ENCODE peak calls at places on chromosomes 13 and 19, in eight cellular contexts. L is Right ventricle myocardium inferior; I is CD4-positive, alpha-beta T cell; O is naive thymus-derived CD8-positive, alpha-beta T cell; T is activated B cell treated with CpG ODN at 0.5 μM for 24 hours; W is HepG2; P is A549; S is gastroesophageal sphincter. Y is an unnamed sample.

GRCh38 chr19:46841458-46842083 is 9.1 kb downstream of the AP2S1 start:
- ATAC-seq in L (peak; percentile 69), I (no peak), O (no peak), T (no peak), W (no peak), P (peak; percentile 52), S (peak; percentile 25), Y (no peak)

GRCh38 chr19:39307822-39308530 is 11.8 kb downstream of the IFNL1 start:
- ATAC-seq in L (no peak), I (no peak), O (no peak), T (no peak), W (no peak), P (no peak), S (peak; percentile 34), Y (no peak)

GRCh38 chr19:38250821-38251563 is 5.2 kb downstream of the PPP1R14A start:
- ATAC-seq in L (peak; percentile 64), I (no peak), O (no peak), T (no peak), W (peak; percentile 70), P (no peak), S (peak; percentile 65), Y (no peak)

GRCh38 chr19:51799311-51799997 is 4.5 kb downstream of the FPR3 start:
- ATAC-seq in L (peak; percentile 95), I (no peak), O (no peak), T (no peak), W (peak; percentile 54), P (no peak), S (peak; percentile 96), Y (no peak)

GRCh38 chr13:72651196-72651595 is 76.2 kb downstream of the MZT1 start:
- ATAC-seq in L (no peak), I (no peak), O (no peak), T (no peak), W (peak; percentile 81), P (no peak), S (no peak), Y (no peak)

GRCh38 chr19:28420731-28421550 is 792.0 kb downstream of the UQCRFS1 start:
- ATAC-seq in L (no peak), I (no peak), O (no peak), T (no peak), W (no peak), P (no peak), S (no peak), Y (no peak)

GRCh38 chr13:44664308-44664707 is 88.2 kb upstream of the TSC22D1 start:
- ATAC-seq in L (no peak), I (no peak), O (no peak), T (no peak), W (no peak), P (no peak), S (no peak), Y (no peak)

GRCh38 chr13:26326562-26326961 is 72.6 kb downstream of the CDK8 start:
- ATAC-seq in L (no peak), I (no peak), O (no peak), T (no peak), W (no peak), P (no peak), S (no peak), Y (no peak)

GRCh38 chr13:77338961-77339401 is 12.1 kb upstream of the MYCBP2 start:
- ATAC-seq in L (peak; percentile 64), I (no peak), O (no peak), T (peak; percentile 69), W (no peak), P (no peak), S (no peak), Y (peak; percentile 89)

GRCh38 chr13:57128909-57129308 is 11.8 kb upstream of the PRR20A start:
- ATAC-seq in L (no peak), I (no peak), O (no peak), T (no peak), W (no peak), P (no peak), S (no peak), Y (no peak)

GRCh38 chr19:8262431-8262830 is 45.7 kb downstream of the CD320 start:
- ATAC-seq in L (no peak), I (no peak), O (no peak), T (no peak), W (no peak), P (no peak), S (no peak), Y (no peak)

GRCh38 chr19:39951686-39952085 is 17.3 kb upstream of the FCGBP start:
- ATAC-seq in L (no peak), I (no peak), O (no peak), T (no peak), W (no peak), P (peak; percentile 95), S (no peak), Y (no peak)

GRCh38 chr19:38457690-38458405 is 24.4 kb downstream of the RYR1 start:
- ATAC-seq in L (no peak), I (no peak), O (no peak), T (no peak), W (no peak), P (peak; percentile 21), S (no peak), Y (peak; percentile 21)

GRCh38 chr19:46633130-46633529 is 2.9 kb downstream of the GNG8 start:
- ATAC-seq in L (no peak), I (no peak), O (no peak), T (no peak), W (no peak), P (no peak), S (no peak), Y (no peak)

GRCh38 chr19:35110974-35111373 is 4.6 kb upstream of the FXYD3 start:
- ATAC-seq in L (no peak), I (no peak), O (no peak), T (no peak), W (no peak), P (no peak), S (no peak), Y (no peak)

GRCh38 chr19:50416815-50417137 is 2.0 kb upstream of the SPIB start:
- ATAC-seq in L (no peak), I (no peak), O (no peak), T (no peak), W (no peak), P (no peak), S (no peak), Y (no peak)

GRCh38 chr13:35524192-35524591 is 47.7 kb upstream of the MAB21L1 start:
- ATAC-seq in L (peak; percentile 83), I (no peak), O (no peak), T (no peak), W (no peak), P (no peak), S (no peak), Y (no peak)

GRCh38 chr19:38920529-38921419 is 8.8 kb upstream of the CCER2 start:
- ATAC-seq in L (no peak), I (no peak), O (no peak), T (no peak), W (no peak), P (no peak), S (no peak), Y (no peak)

GRCh38 chr13:109724603-109725002 is 61.8 kb downstream of the IRS2 start:
- ATAC-seq in L (no peak), I (no peak), O (no peak), T (no peak), W (no peak), P (no peak), S (no peak), Y (no peak)

GRCh38 chr13:46553521-46553885 is 533 bp downstream of the LRCH1 start:
- ATAC-seq in L (peak; percentile 0), I (no peak), O (peak; percentile 1), T (peak; percentile 1), W (peak; percentile 30), P (peak; percentile 33), S (no peak), Y (peak; percentile 17)

GRCh38 chr13:68368922-68369321 is 1138.8 kb upstream of the PCDH9 start:
- ATAC-seq in L (no peak), I (no peak), O (no peak), T (no peak), W (no peak), P (no peak), S (no peak), Y (no peak)

GRCh38 chr13:40983725-40984669 is 35.1 kb downstream of the ELF1 start:
- ATAC-seq in L (no peak), I (no peak), O (no peak), T (peak; percentile 14), W (no peak), P (no peak), S (no peak), Y (no peak)

GRCh38 chr19:5075603-5076002 is 106.7 kb downstream of the KDM4B start:
- ATAC-seq in L (no peak), I (no peak), O (peak; percentile 72), T (no peak), W (no peak), P (no peak), S (no peak), Y (no peak)

GRCh38 chr13:112997188-112998135 is 28.4 kb downstream of the MCF2L start:
- ATAC-seq in L (no peak), I (no peak), O (no peak), T (no peak), W (no peak), P (no peak), S (peak; percentile 28), Y (no peak)

GRCh38 chr13:99307648-99308339 is 595 bp upstream of the GPR183 start:
- ATAC-seq in L (no peak), I (peak; percentile 35), O (peak; percentile 18), T (peak; percentile 57), W (no peak), P (peak; percentile 34), S (no peak), Y (peak; percentile 65)

GRCh38 chr19:34712606-34713261 is 21.3 kb upstream of the ZNF181 start:
- ATAC-seq in L (peak; percentile 52), I (peak; percentile 67), O (peak; percentile 65), T (peak; percentile 49), W (peak; percentile 86), P (peak; percentile 75), S (no peak), Y (peak; percentile 53)

GRCh38 chr19:34556500-34556899 is 74.9 kb downstream of the WTIP start:
- ATAC-seq in L (peak; percentile 67), I (no peak), O (no peak), T (no peak), W (peak; percentile 81), P (no peak), S (no peak), Y (no peak)

GRCh38 chr19:49362926-49363264 is 679 bp upstream of the TEAD2 start:
- ATAC-seq in L (peak; percentile 2), I (peak; percentile 27), O (peak; percentile 24), T (no peak), W (peak; percentile 20), P (peak; percentile 18), S (no peak), Y (no peak)

GRCh38 chr19:48874309-48875135 is 2.3 kb downstream of the PPP1R15A start:
- ATAC-seq in L (no peak), I (no peak), O (peak; percentile 0), T (no peak), W (no peak), P (peak; percentile 28), S (no peak), Y (no peak)

GRCh38 chr13:113109151-113110047 is 3.8 kb downstream of the F7 start:
- ATAC-seq in L (no peak), I (no peak), O (peak; percentile 13), T (no peak), W (no peak), P (no peak), S (no peak), Y (peak; percentile 44)

GRCh38 chr19:3006075-3006767 is 22.9 kb downstream of the TLE2 start:
- ATAC-seq in L (no peak), I (peak; percentile 84), O (no peak), T (no peak), W (no peak), P (peak; percentile 53), S (no peak), Y (peak; percentile 41)

GRCh38 chr13:30576528-30576927 is 41.2 kb upstream of the USPL1 start:
- ATAC-seq in L (peak; percentile 45), I (peak; percentile 87), O (peak; percentile 88), T (no peak), W (no peak), P (no peak), S (no peak), Y (no peak)

GRCh38 chr13:95676100-95676774 is 702 bp upstream of the DNAJC3 start:
- ATAC-seq in L (no peak), I (no peak), O (no peak), T (peak; percentile 1), W (peak; percentile 17), P (peak; percentile 40), S (no peak), Y (peak; percentile 10)

GRCh38 chr13:73331556-73331955 is 272.8 kb downstream of the KLF5 start:
- ATAC-seq in L (no peak), I (no peak), O (no peak), T (no peak), W (no peak), P (no peak), S (no peak), Y (no peak)

Y was measured in stimulated activated memory B cell treated with anti-CD40 and anti-IgM and Interleukin-4, amounts not matched to agents 10 μg/mL and 1 μg/mL and 100 μg/mL, for 72 hours.